ENCODE peak calls at places on chromosomes 11 and 22, in eight cellular contexts. N is IMR-90; O is HFF-Myc; W is activated CD4-positive, alpha-beta T cell treated with anti-CD3 and anti-CD28 coated beads for 24 hours; I is HAP-1; D is T-helper 1 cell; H is NCI-H1105; C is stimulated activated CD4-positive, alpha-beta T cell treated with anti-CD3 and anti-CD28 coated beads, Interleukin-4, amount 100 ng/mL, for 48 hours. Z is an unnamed sample.

GRCh38 chr11:31045335-31045734 is 324.2 kb downstream of the DCDC1 start:
- DNase-seq in N (no peak), O (no peak), W (no peak), I (no peak), D (no peak), H (no peak), C (no peak), Z (no peak)

GRCh38 chr22:45424241-45424731 is 10.8 kb downstream of the RIBC2 start:
- DNase-seq in N (no peak), O (no peak), W (no peak), I (no peak), D (no peak), H (no peak), C (no peak), Z (no peak)

GRCh38 chr11:17067417-17067816 is 10.1 kb downstream of the RPS13 start:
- DNase-seq in N (no peak), O (no peak), W (no peak), I (no peak), D (no peak), H (no peak), C (no peak), Z (no peak)

GRCh38 chr11:536841-537621 is at the start of gene LRRC56:
- DNase-seq in N (peak), O (peak), W (peak), I (peak), D (peak), H (no peak), C (peak), Z (peak)

GRCh38 chr22:41021655-41022454 is 70.5 kb upstream of the EP300 start:
- DNase-seq in N (peak), O (no peak), W (peak), I (peak), D (peak), H (peak), C (peak), Z (peak)

GRCh38 chr11:113546757-113547507 is 71.7 kb upstream of the DRD2 start:
- DNase-seq in N (peak), O (peak), W (no peak), I (no peak), D (no peak), H (no peak), C (no peak), Z (no peak)

GRCh38 chr22:36226189-36226588 is 13.1 kb downstream of the APOL2 start:
- DNase-seq in N (no peak), O (no peak), W (no peak), I (no peak), D (no peak), H (no peak), C (no peak), Z (no peak)

GRCh38 chr22:21866821-21867527 is 471 bp downstream of the MAPK1 start:
- DNase-seq in N (no peak), O (no peak), W (peak), I (peak), D (peak), H (no peak), C (peak), Z (peak)

GRCh38 chr11:2271327-2272240 is 1.2 kb upstream of the ASCL2 start:
- DNase-seq in N (no peak), O (no peak), W (no peak), I (no peak), D (no peak), H (no peak), C (no peak), Z (no peak)

GRCh38 chr11:108818971-108819370 is 154.1 kb downstream of the DDX10 start:
- DNase-seq in N (no peak), O (no peak), W (no peak), I (no peak), D (no peak), H (no peak), C (no peak), Z (no peak)

GRCh38 chr11:66081505-66081904 is 11.4 kb downstream of the PACS1 start:
- DNase-seq in N (no peak), O (no peak), W (peak), I (no peak), D (peak), H (no peak), C (no peak), Z (peak)

GRCh38 chr11:57425565-57426438 is 1.1 kb downstream of the SLC43A3 start:
- DNase-seq in N (peak), O (no peak), W (no peak), I (no peak), D (no peak), H (no peak), C (no peak), Z (peak)

GRCh38 chr11:27514076-27514475 is 7.5 kb upstream of the LIN7C start:
- DNase-seq in N (no peak), O (no peak), W (no peak), I (no peak), D (no peak), H (no peak), C (no peak), Z (peak)

GRCh38 chr22:48961705-48962104 is 866.0 kb downstream of the BRD1 start:
- DNase-seq in N (no peak), O (no peak), W (no peak), I (no peak), D (no peak), H (no peak), C (no peak), Z (no peak)

GRCh38 chr11:102724904-102725515 is at the start of gene MMP8:
- DNase-seq in N (peak), O (no peak), W (no peak), I (no peak), D (no peak), H (no peak), C (no peak), Z (no peak)

GRCh38 chr11:30741039-30741550 is 154.9 kb upstream of the MPPED2 start:
- DNase-seq in N (peak), O (no peak), W (no peak), I (no peak), D (no peak), H (no peak), C (no peak), Z (no peak)

GRCh38 chr22:24920029-24920428 is 26.5 kb downstream of the LHFPL7 start:
- DNase-seq in N (no peak), O (no peak), W (no peak), I (no peak), D (no peak), H (no peak), C (no peak), Z (no peak)

GRCh38 chr11:2792376-2793250 is 92.8 kb upstream of the KCNQ1OT1 start:
- DNase-seq in N (no peak), O (no peak), W (no peak), I (no peak), D (no peak), H (no peak), C (no peak), Z (peak)

GRCh38 chr22:43820671-43821305 is 8.7 kb upstream of the EFCAB6 start:
- DNase-seq in N (no peak), O (no peak), W (no peak), I (no peak), D (no peak), H (no peak), C (no peak), Z (no peak)

GRCh38 chr11:122604626-122605025 is 50.9 kb upstream of the UBASH3B start:
- DNase-seq in N (no peak), O (no peak), W (no peak), I (no peak), D (no peak), H (no peak), C (no peak), Z (no peak)